ENCODE peak calls at places on chromosomes 11 and 22, in eight cellular contexts. B is colonic mucosa, D is HFF-Myc, N is body of pancreas, W is H9, X is WTC11, Q is RWPE1, Y is upper lobe of right lung. M is an unnamed sample.

GRCh38 chr11:15236514-15236913 is 121.8 kb downstream of the INSC start:
- DNase-seq in Q (no peak), W (peak), N (no peak), D (no peak), B (no peak), Y (no peak), X (no peak), M (no peak)

GRCh38 chr11:6995703-6996102 is 24.4 kb downstream of the ZNF214 start:
- DNase-seq in Y (no peak), W (no peak), D (no peak), Q (no peak), B (no peak), X (no peak), N (no peak), M (no peak)

GRCh38 chr22:29044657-29045176 is 16.9 kb downstream of the C22orf31 start:
- DNase-seq in W (no peak), Y (no peak), X (no peak), Q (peak), B (no peak), D (peak), N (no peak), M (no peak)

GRCh38 chr22:42222140-42222539 is 48.3 kb downstream of the TCF20 start:
- DNase-seq in N (no peak), W (no peak), Q (no peak), D (no peak), X (no peak), Y (no peak), B (no peak), M (no peak)

GRCh38 chr22:47609653-47610052 is 847.2 kb downstream of the TBC1D22A start:
- DNase-seq in D (no peak), Q (no peak), X (no peak), W (no peak), B (no peak), N (no peak), Y (peak), M (no peak)

GRCh38 chr11:106879029-106879428 is 139.2 kb downstream of the GUCY1A2 start:
- DNase-seq in Y (no peak), X (no peak), W (no peak), D (no peak), Q (no peak), N (no peak), B (no peak), M (no peak)

GRCh38 chr22:42560781-42561180 is 7.0 kb downstream of the SERHL2 start:
- DNase-seq in N (no peak), Y (no peak), D (no peak), W (peak), Q (no peak), B (no peak), X (peak), M (no peak)

GRCh38 chr22:28670691-28671261 is 8.9 kb downstream of the TTC28 start:
- DNase-seq in D (no peak), B (no peak), Y (no peak), Q (no peak), N (no peak), W (no peak), X (no peak), M (no peak)

GRCh38 chr11:38481391-38481790 is 1883.4 kb upstream of the RAG2 start:
- DNase-seq in X (no peak), N (no peak), Y (no peak), B (no peak), D (no peak), W (no peak), Q (no peak), M (no peak)

GRCh38 chr11:13772223-13773046 is 104.0 kb downstream of the FAR1 start:
- DNase-seq in Y (no peak), Q (peak), W (no peak), N (peak), X (no peak), D (peak), B (peak), M (no peak)

GRCh38 chr11:69431136-69431535 is 50.3 kb upstream of the LINC01488 start:
- DNase-seq in Y (no peak), X (no peak), D (no peak), W (no peak), N (no peak), B (no peak), Q (no peak), M (no peak)

GRCh38 chr11:76629133-76629852 is 41.3 kb downstream of the LRRC32 start:
- DNase-seq in Y (no peak), Q (no peak), N (no peak), D (no peak), W (no peak), X (no peak), B (no peak), M (peak)

GRCh38 chr11:57567512-57568329 is at the start of gene UBE2L6:
- DNase-seq in W (peak), Q (peak), D (no peak), X (peak), B (peak), Y (peak), N (peak), M (peak)

GRCh38 chr22:29060931-29061330 is 700 bp downstream of the C22orf31 start:
- DNase-seq in B (no peak), Q (no peak), Y (no peak), D (no peak), N (no peak), X (no peak), W (no peak), M (no peak)

GRCh38 chr11:60915250-60915914 is 1.4 kb downstream of the TMEM109 start:
- DNase-seq in Q (peak), N (peak), W (peak), Y (peak), X (peak), B (peak), D (no peak), M (no peak)

GRCh38 chr11:26286472-26287066 is 45.4 kb upstream of the ANO3 start:
- DNase-seq in W (peak), D (no peak), B (no peak), Q (peak), N (no peak), X (peak), Y (no peak), M (no peak)

GRCh38 chr22:36052505-36052941 is 23.9 kb upstream of the RBFOX2 start:
- DNase-seq in N (no peak), D (no peak), Q (peak), W (no peak), Y (no peak), X (no peak), B (no peak), M (no peak)

GRCh38 chr11:128422576-128423370 is 164.6 kb downstream of the ETS1 start:
- DNase-seq in Y (no peak), B (no peak), D (no peak), N (peak), W (no peak), Q (no peak), X (no peak), M (no peak)

GRCh38 chr11:17412488-17413180 is 24.2 kb upstream of the KCNJ11 start:
- DNase-seq in D (no peak), W (no peak), B (no peak), N (no peak), Y (no peak), X (no peak), Q (no peak), M (no peak)

GRCh38 chr22:49080631-49081030 is 747.0 kb downstream of the BRD1 start:
- DNase-seq in Q (no peak), X (no peak), W (no peak), D (no peak), N (no peak), Y (peak), B (no peak), M (no peak)

GRCh38 chr11:44036811-44037657 is 10.7 kb upstream of the ACCSL start:
- DNase-seq in N (peak), X (peak), Q (peak), W (peak), Y (peak), B (peak), D (peak), M (peak)

GRCh38 chr11:125946712-125947418 is 1.0 kb downstream of the VSIG10L2 start:
- DNase-seq in Y (peak), D (no peak), Q (no peak), W (no peak), B (no peak), X (no peak), N (no peak), M (peak)

GRCh38 chr11:67117667-67118058 is 1.4 kb upstream of the KDM2A start:
- DNase-seq in Q (no peak), X (peak), N (peak), B (peak), W (peak), D (no peak), Y (peak), M (no peak)

GRCh38 chr11:29119691-29120328 is 897.0 kb downstream of the KCNA4 start:
- DNase-seq in N (no peak), X (no peak), D (peak), Q (peak), B (no peak), W (no peak), Y (no peak), M (no peak)

GRCh38 chr11:61290905-61291690 is 4.0 kb downstream of the VWCE start:
- DNase-seq in B (no peak), D (no peak), Q (no peak), Y (no peak), W (peak), N (no peak), X (peak), M (no peak)

GRCh38 chr11:110716361-110716760 is 4.1 kb upstream of the ARHGAP20 start:
- DNase-seq in Y (no peak), Q (no peak), N (no peak), X (no peak), W (no peak), B (no peak), D (no peak), M (no peak)

GRCh38 chr11:134071306-134071705 is 2.4 kb downstream of the JAM3 start:
- DNase-seq in Y (no peak), N (no peak), X (no peak), D (no peak), Q (no peak), W (no peak), B (no peak), M (no peak)

GRCh38 chr11:134074346-134074745 is 5.5 kb downstream of the JAM3 start:
- DNase-seq in N (no peak), W (no peak), X (no peak), Y (no peak), Q (no peak), B (no peak), D (no peak), M (no peak)

GRCh38 chr11:134069996-134070845 is 1.3 kb downstream of the JAM3 start:
- DNase-seq in X (no peak), B (no peak), Y (no peak), Q (no peak), D (no peak), W (no peak), N (no peak), M (no peak)

GRCh38 chr11:134069426-134069921 is 602 bp downstream of the JAM3 start:
- DNase-seq in W (no peak), N (no peak), Y (no peak), Q (no peak), B (no peak), X (peak), D (no peak), M (no peak)

DNA sequence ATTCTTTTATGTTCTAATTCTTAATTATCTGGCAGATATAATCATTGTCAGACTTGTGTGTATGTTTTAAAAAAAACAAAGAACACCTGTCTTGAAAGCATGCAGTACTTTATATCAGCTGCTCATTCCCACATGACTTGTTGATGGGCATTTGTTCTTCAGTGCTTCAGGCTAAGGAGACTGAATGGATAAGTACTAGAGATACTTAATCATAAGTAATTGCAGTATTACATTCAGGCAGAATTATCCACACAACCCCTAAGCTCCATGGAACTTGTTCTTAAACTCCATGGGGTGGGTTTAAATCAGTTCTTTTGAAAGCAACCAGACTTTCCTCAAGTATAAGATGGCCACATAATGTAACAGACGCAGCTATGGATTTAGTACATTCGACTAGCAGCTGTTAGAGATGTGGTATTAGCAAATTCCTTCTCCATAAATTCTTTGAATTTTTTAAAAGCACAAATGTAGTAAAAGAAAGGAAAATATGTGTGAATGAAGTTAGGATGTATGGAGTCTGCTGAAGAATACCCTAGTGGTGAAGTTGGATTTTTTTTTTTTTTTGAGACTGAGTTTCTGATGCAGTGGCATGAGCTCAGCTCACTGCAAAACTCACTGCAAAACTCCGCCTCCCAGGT is 3.0 kb downstream of the JAM3 start:
- DNase-seq in Q (no peak), D (no peak), X (no peak), Y (no peak), B (no peak), W (no peak), N (no peak), M (no peak)
- TF ChIP-seq CTCF in Q (no peak), D (no peak), X (no peak), Y (no peak), B (no peak), W (peak), N (no peak), M (peak)

GRCh38 chr22:25452116-25452700 is 112.3 kb upstream of the GRK3 start:
- DNase-seq in X (no peak), Q (no peak), Y (no peak), B (no peak), N (no peak), W (no peak), D (no peak), M (no peak)
- TF ChIP-seq CTCF in X (no peak), Q (no peak), Y (no peak), B (no peak), N (no peak), W (no peak), D (no peak), M (no peak)

DNA sequence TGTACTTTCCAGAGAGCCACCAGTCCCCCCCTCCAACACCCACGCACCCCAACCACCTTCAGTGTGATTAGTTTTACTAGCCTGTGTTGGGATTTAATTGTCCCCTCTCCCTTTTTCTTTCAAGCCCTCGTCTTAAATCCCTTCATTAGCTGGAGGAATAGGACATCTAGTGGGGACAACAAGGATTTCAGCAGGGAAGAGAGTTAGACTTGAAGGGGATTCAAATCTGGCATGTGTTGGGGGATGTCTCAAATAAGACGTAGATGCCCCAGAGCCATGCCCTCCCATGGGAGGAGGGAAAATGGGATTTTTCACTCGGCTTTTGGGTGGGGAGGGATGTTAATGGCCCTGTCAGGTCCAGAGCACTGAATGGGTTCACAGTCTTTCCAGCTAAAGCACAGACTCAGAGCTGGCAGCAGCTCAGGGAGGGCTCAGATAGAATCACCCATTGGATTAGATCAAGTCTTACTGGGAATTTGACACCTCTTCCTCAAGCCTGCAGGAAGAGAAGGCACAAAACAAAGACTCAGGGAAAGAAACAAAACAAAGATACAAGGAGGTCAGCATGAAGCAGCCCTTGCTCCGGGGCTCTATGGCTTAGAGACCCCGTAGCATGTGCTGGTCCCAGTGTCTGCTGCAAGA is 10.7 kb downstream of the INS start:
- DNase-seq in W (no peak), N (no peak), X (no peak), Y (no peak), B (no peak), Q (no peak), D (no peak), M (no peak)
- TF ChIP-seq CTCF in W (peak), N (no peak), X (no peak), Y (no peak), B (no peak), Q (peak), D (peak), M (peak)

DNA sequence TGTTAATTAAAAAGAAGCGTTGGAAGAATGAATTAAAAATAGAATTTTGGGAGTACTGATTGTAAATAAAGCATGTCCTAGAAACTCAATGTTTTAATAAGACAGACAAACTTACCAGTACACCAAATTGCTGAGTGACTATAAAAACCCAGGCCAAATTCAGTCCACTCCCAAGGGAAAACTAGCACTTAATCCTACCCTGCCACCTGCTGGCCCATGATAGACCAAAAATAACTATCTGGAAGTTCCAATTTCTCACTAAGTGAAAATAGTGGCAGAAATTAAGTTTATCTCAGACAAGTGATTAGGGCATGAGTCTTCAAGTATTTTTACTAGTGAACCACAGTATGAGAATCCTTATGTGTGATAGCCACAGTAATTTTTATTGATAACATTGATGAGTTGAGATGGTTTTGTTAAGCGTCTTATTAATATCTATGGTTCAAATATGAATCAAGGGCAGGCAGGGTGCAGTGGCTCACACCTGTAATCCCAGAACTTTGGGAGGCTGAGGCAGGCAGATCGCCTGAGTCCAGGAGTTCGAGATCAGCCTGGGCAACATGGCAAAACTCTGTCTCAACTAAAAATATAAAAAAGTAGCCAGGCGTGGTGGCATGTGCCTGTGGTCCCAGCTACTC is 9.8 kb upstream of the DDX10 start:
- DNase-seq in D (no peak), Q (peak), Y (no peak), W (no peak), B (peak), X (peak), N (peak), M (no peak)
- TF ChIP-seq CTCF in D (peak), Q (peak), Y (peak), W (peak), B (peak), X (peak), N (peak), M (peak)